ENCODE peak calls at places on chromosomes 6 and 20, in four cellular contexts. G is EL; X is CD8-positive, alpha-beta memory T cell; L is T-helper 9 cell. I is an unnamed sample.

GRCh38 chr6:122789862-122790739 is 1.0 kb downstream of the SMPDL3A start:
- DNase-seq in G (peak; percentile 17), L (no peak), X (no peak), I (no peak)

GRCh38 chr6:5713519-5713918 is 293.2 kb downstream of the NRN1 start:
- DNase-seq in L (no peak), G (no peak), X (no peak), I (no peak)

GRCh38 chr20:34907616-34908469 is 31.4 kb downstream of the ACSS2 start:
- DNase-seq in X (no peak), G (peak; percentile 98), L (no peak), I (peak; percentile 88)

GRCh38 chr20:24684954-24685691 is 215.7 kb downstream of the SYNDIG1 start:
- DNase-seq in L (no peak), G (no peak), X (no peak), I (no peak)

GRCh38 chr6:17305219-17306001 is 24.2 kb downstream of the RBM24 start:
- DNase-seq in G (peak; percentile 36), L (no peak), X (no peak), I (no peak)

GRCh38 chr20:408843-409696 is 971 bp downstream of the RBCK1 start:
- DNase-seq in X (no peak), G (peak; percentile 38), L (no peak), I (no peak)

GRCh38 chr6:111581957-111582356 is 23.7 kb downstream of the TRAF3IP2 start:
- DNase-seq in G (no peak), X (no peak), L (no peak), I (no peak)

GRCh38 chr6:21648475-21649050 is 55.0 kb downstream of the SOX4 start:
- DNase-seq in L (no peak), G (no peak), X (no peak), I (no peak)

GRCh38 chr6:8131265-8131897 is 29.0 kb upstream of the EEF1E1 start:
- DNase-seq in G (peak; percentile 75), X (no peak), L (no peak), I (peak; percentile 18)

GRCh38 chr6:85287654-85288053 is 162.2 kb upstream of the NT5E start:
- DNase-seq in G (no peak), L (no peak), X (no peak), I (no peak)

GRCh38 chr6:25172819-25173218 is 106.4 kb upstream of the CARMIL1 start:
- DNase-seq in X (no peak), L (no peak), G (peak; percentile 99), I (peak; percentile 16)

GRCh38 chr6:85756982-85757381 is 114.3 kb upstream of the SYNCRIP start:
- DNase-seq in G (peak; percentile 26), L (no peak), X (no peak), I (peak; percentile 5)

I was measured in retinal pigment epithelial cell.